ENCODE peak calls at places on chromosomes 12 and 14, in four cellular contexts. One of them, this sample, is unnamed.

GRCh38 chr12:25789520-25789919 is 169.0 kb upstream of the RASSF8 start:
- DNase-seq in AG04450: no peak
- DNase-seq in fibroblast of lung: peak; percentile 67
- DNase-seq in endothelial cell: no peak
- DNase-seq in this sample: peak; percentile 90

GRCh38 chr12:73308079-73308478 is 1035.9 kb downstream of the TRHDE start:
- DNase-seq in endothelial cell: no peak
- DNase-seq in AG04450: no peak
- DNase-seq in fibroblast of lung: no peak
- DNase-seq in this sample: no peak

GRCh38 chr14:105049753-105050550 is 15.3 kb downstream of the GPR132 start:
- DNase-seq in endothelial cell: no peak
- DNase-seq in fibroblast of lung: no peak
- DNase-seq in AG04450: no peak
- DNase-seq in this sample: no peak

GRCh38 chr14:50230601-50231474 is 540 bp downstream of the SOS2 start:
- DNase-seq in endothelial cell: peak; percentile 51
- DNase-seq in AG04450: peak; percentile 7
- DNase-seq in fibroblast of lung: peak; percentile 54
- DNase-seq in this sample: peak; percentile 73

GRCh38 chr12:100268835-100269564 is 2.0 kb downstream of the SCYL2 start:
- DNase-seq in endothelial cell: no peak
- DNase-seq in fibroblast of lung: peak; percentile 50
- DNase-seq in AG04450: no peak
- DNase-seq in this sample: peak; percentile 18

GRCh38 chr12:96981053-96981452 is 74.0 kb downstream of the NEDD1 start:
- DNase-seq in fibroblast of lung: peak; percentile 95
- DNase-seq in AG04450: peak; percentile 59
- DNase-seq in endothelial cell: no peak
- DNase-seq in this sample: no peak

GRCh38 chr12:54300267-54300731 is 516 bp downstream of the NFE2 start:
- DNase-seq in fibroblast of lung: no peak
- DNase-seq in AG04450: no peak
- DNase-seq in endothelial cell: no peak
- DNase-seq in this sample: no peak

GRCh38 chr14:68663385-68664076 is 129.3 kb downstream of the ZFP36L1 start:
- DNase-seq in endothelial cell: no peak
- DNase-seq in AG04450: no peak
- DNase-seq in fibroblast of lung: peak; percentile 99
- DNase-seq in this sample: no peak

GRCh38 chr12:114512351-114512750 is 106.4 kb upstream of the TBX5 start:
- DNase-seq in AG04450: no peak
- DNase-seq in fibroblast of lung: no peak
- DNase-seq in endothelial cell: no peak
- DNase-seq in this sample: no peak

GRCh38 chr12:32083489-32083888 is 23.2 kb upstream of the BICD1 start:
- DNase-seq in endothelial cell: no peak
- DNase-seq in fibroblast of lung: peak; percentile 84
- DNase-seq in AG04450: no peak
- DNase-seq in this sample: peak; percentile 78

GRCh38 chr12:26090853-26091510 is 33.9 kb downstream of the BHLHE41 start:
- DNase-seq in AG04450: no peak
- DNase-seq in fibroblast of lung: peak; percentile 72
- DNase-seq in endothelial cell: no peak
- DNase-seq in this sample: no peak

GRCh38 chr14:59161571-59162175 is 26.8 kb upstream of the DAAM1 start:
- DNase-seq in AG04450: peak; percentile 33
- DNase-seq in fibroblast of lung: peak; percentile 88
- DNase-seq in endothelial cell: no peak
- DNase-seq in this sample: peak; percentile 92

GRCh38 chr12:91781114-91781513 is 364.5 kb downstream of the BTG1 start:
- DNase-seq in AG04450: peak; percentile 21
- DNase-seq in fibroblast of lung: peak; percentile 45
- DNase-seq in endothelial cell: no peak
- DNase-seq in this sample: peak; percentile 67

GRCh38 chr14:69315302-69315701 is 55.3 kb downstream of the GALNT16 start:
- DNase-seq in AG04450: no peak
- DNase-seq in fibroblast of lung: no peak
- DNase-seq in endothelial cell: no peak
- DNase-seq in this sample: no peak

GRCh38 chr12:61502179-61502578 is 758.0 kb upstream of the USP15 start:
- DNase-seq in AG04450: no peak
- DNase-seq in fibroblast of lung: no peak
- DNase-seq in endothelial cell: no peak
- DNase-seq in this sample: no peak

GRCh38 chr12:77108707-77109106 is 43.3 kb upstream of the E2F7 start:
- DNase-seq in endothelial cell: no peak
- DNase-seq in AG04450: no peak
- DNase-seq in fibroblast of lung: no peak
- DNase-seq in this sample: no peak

GRCh38 chr12:119649202-119649808 is 18.6 kb upstream of the PRKAB1 start:
- DNase-seq in fibroblast of lung: no peak
- DNase-seq in AG04450: no peak
- DNase-seq in endothelial cell: no peak
- DNase-seq in this sample: peak; percentile 2

GRCh38 chr14:104019806-104020205 is 65.7 kb upstream of the ASPG start:
- DNase-seq in AG04450: no peak
- DNase-seq in fibroblast of lung: no peak
- DNase-seq in endothelial cell: no peak
- DNase-seq in this sample: no peak

GRCh38 chr12:3988519-3989217 is 115.5 kb upstream of the PARP11 start:
- DNase-seq in fibroblast of lung: no peak
- DNase-seq in endothelial cell: no peak
- DNase-seq in AG04450: no peak
- DNase-seq in this sample: no peak

DNA sequence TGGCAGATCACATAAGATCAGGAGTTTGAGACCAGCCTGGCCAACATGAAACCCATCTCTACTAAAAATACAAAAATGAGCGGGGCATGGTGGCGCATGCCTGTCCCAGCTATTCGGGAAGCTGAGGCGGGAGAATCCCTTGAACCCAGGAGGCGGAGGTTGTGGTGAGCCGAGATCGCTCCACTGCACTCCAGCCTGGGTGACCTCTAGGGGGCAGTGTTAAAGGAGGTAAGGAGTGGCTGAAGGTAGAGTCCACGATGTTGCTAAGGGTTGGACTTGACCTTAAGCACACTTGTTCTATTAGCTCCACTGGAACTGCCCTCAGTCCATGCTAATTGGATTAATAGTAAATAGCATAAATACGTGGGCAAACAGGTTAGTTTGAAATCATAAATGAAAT is 62.4 kb upstream of the PSMC1 start:
- DNase-seq in fibroblast of lung: no peak
- DNase-seq in AG04450: no peak
- DNase-seq in endothelial cell: peak; percentile 22
- DNase-seq in this sample: no peak
- TF ChIP-seq CTCF in fibroblast of lung: no peak
- TF ChIP-seq CTCF in AG04450: peak; percentile 26
- TF ChIP-seq CTCF in endothelial cell: no peak
- TF ChIP-seq CTCF in this sample: peak; percentile 23

GRCh38 chr12:110075880-110076279 is 27.6 kb upstream of the C12orf76 start:
- DNase-seq in fibroblast of lung: no peak
- DNase-seq in AG04450: no peak
- DNase-seq in endothelial cell: no peak
- DNase-seq in this sample: no peak

GRCh38 chr12:110074089-110074488 is 25.8 kb upstream of the C12orf76 start:
- DNase-seq in endothelial cell: no peak
- DNase-seq in fibroblast of lung: no peak
- DNase-seq in AG04450: no peak
- DNase-seq in this sample: no peak

GRCh38 chr12:110071504-110071903 is 23.2 kb upstream of the C12orf76 start:
- DNase-seq in AG04450: no peak
- DNase-seq in fibroblast of lung: no peak
- DNase-seq in endothelial cell: no peak
- DNase-seq in this sample: no peak

GRCh38 chr12:110071967-110072366 is 23.6 kb upstream of the C12orf76 start:
- DNase-seq in AG04450: no peak
- DNase-seq in fibroblast of lung: no peak
- DNase-seq in endothelial cell: no peak
- DNase-seq in this sample: no peak

DNA sequence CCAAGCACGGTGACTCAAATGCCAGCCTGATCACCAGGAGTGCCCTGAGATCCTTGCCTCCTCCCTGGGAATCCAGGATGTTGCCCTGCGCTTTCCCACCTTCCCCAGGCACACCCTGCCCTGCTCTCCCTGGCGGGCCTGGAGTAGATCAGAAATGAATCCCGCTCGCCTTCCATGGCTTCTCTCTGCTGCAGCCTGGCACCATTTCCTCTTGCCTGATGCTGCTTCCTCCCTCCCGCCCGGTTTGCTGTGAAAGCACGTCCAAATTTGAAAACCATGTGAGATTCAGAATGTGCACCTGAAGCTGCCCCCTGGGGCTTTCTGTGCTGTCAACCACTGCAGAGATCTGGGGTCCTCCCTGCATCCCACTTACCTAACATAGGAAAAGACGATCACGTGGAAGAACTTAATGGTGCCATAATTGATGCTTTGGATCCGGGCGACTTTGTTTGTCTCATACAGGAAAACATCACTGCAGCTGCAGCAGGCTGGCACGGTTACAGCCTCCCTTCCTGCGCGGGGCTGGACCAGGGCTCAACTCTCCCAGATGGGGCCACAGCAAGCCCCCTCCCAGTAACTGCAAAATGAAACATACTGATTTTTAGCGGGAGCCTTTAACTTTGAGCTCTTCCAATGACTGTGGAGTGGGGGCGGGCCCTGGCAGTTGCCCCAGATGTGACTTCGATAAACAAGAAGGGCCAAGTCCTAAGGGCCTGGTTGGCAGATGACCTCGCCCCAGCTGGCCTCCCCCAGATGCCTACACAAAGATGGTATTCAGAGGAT is 24.9 kb upstream of the C12orf76 start:
- DNase-seq in fibroblast of lung: peak; percentile 20
- DNase-seq in endothelial cell: no peak
- DNase-seq in AG04450: no peak
- DNase-seq in this sample: no peak
- TF ChIP-seq CTCF in fibroblast of lung: no peak
- TF ChIP-seq CTCF in endothelial cell: no peak
- TF ChIP-seq CTCF in AG04450: no peak
- TF ChIP-seq CTCF in this sample: no peak

GRCh38 chr12:88325828-88326214 is 183.7 kb downstream of the TMTC3 start:
- DNase-seq in fibroblast of lung: peak; percentile 39
- DNase-seq in endothelial cell: no peak
- DNase-seq in AG04450: peak; percentile 20
- DNase-seq in this sample: peak; percentile 59

GRCh38 chr12:88328056-88328455 is 185.9 kb downstream of the TMTC3 start:
- DNase-seq in fibroblast of lung: no peak
- DNase-seq in endothelial cell: no peak
- DNase-seq in AG04450: no peak
- DNase-seq in this sample: no peak

GRCh38 chr12:88325076-88325827 is 183.1 kb downstream of the TMTC3 start:
- DNase-seq in fibroblast of lung: peak; percentile 98
- DNase-seq in AG04450: peak; percentile 83
- DNase-seq in endothelial cell: no peak
- DNase-seq in this sample: no peak
- TF ChIP-seq CTCF in fibroblast of lung: no peak
- TF ChIP-seq CTCF in AG04450: no peak
- TF ChIP-seq CTCF in endothelial cell: no peak
- TF ChIP-seq CTCF in this sample: peak; percentile 20

GRCh38 chr12:33423706-33424105 is 15.9 kb downstream of the SYT10 start:
- DNase-seq in endothelial cell: no peak
- DNase-seq in AG04450: no peak
- DNase-seq in fibroblast of lung: no peak
- DNase-seq in this sample: no peak

GRCh38 chr12:33431648-33432047 is 8.0 kb downstream of the SYT10 start:
- DNase-seq in AG04450: no peak
- DNase-seq in fibroblast of lung: no peak
- DNase-seq in endothelial cell: no peak
- DNase-seq in this sample: no peak

GRCh38 chr12:33432992-33433391 is 6.6 kb downstream of the SYT10 start:
- DNase-seq in endothelial cell: no peak
- DNase-seq in AG04450: no peak
- DNase-seq in fibroblast of lung: no peak
- DNase-seq in this sample: no peak

GRCh38 chr12:33429468-33429867 is 10.2 kb downstream of the SYT10 start:
- DNase-seq in fibroblast of lung: no peak
- DNase-seq in AG04450: no peak
- DNase-seq in endothelial cell: no peak
- DNase-seq in this sample: no peak

GRCh38 chr12:33427071-33427470 is 12.5 kb downstream of the SYT10 start:
- DNase-seq in fibroblast of lung: no peak
- DNase-seq in endothelial cell: no peak
- DNase-seq in AG04450: no peak
- DNase-seq in this sample: peak; percentile 53
- TF ChIP-seq CTCF in fibroblast of lung: no peak
- TF ChIP-seq CTCF in endothelial cell: no peak
- TF ChIP-seq CTCF in AG04450: no peak
- TF ChIP-seq CTCF in this sample: no peak

GRCh38 chr14:61889914-61890351 is 127.7 kb downstream of the SNAPC1 start:
- DNase-seq in fibroblast of lung: no peak
- DNase-seq in endothelial cell: no peak
- DNase-seq in AG04450: no peak
- DNase-seq in this sample: no peak
- TF ChIP-seq CTCF in fibroblast of lung: no peak
- TF ChIP-seq CTCF in endothelial cell: peak; percentile 28
- TF ChIP-seq CTCF in AG04450: peak; percentile 4
- TF ChIP-seq CTCF in this sample: no peak

DNA sequence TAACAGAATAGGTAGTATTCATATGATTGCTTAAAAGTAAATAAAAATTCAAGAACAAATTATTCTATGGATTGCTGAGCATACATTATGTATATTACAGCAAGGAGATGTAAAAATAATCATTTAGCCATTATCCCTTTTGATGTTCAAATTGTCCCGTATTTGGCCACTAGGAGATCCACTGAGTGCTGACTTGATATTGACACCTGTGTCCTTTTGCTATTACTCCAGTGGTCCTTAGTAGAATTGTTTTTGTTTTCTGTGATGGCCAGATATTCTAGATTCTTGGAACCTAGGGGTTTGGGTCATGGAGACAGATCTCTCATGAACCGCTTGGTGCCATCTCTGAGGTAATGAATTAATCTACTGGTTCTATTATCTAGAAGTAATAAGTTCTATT is 16.8 kb downstream of the ERO1A start:
- DNase-seq in AG04450: no peak
- DNase-seq in endothelial cell: no peak
- DNase-seq in fibroblast of lung: no peak
- DNase-seq in this sample: no peak
- TF ChIP-seq CTCF in AG04450: peak; percentile 43
- TF ChIP-seq CTCF in endothelial cell: peak; percentile 60
- TF ChIP-seq CTCF in fibroblast of lung: no peak
- TF ChIP-seq CTCF in this sample: no peak